ENCODE peak calls at places on chromosomes 12 and 14, in eight cellular contexts. X is mucosa of descending colon; U is BE2C; Q is Jurkat, Clone E6-1; O is fibroblast of lung; R is fibroblast of the aortic adventitia; E is hepatocyte; W is left ventricle myocardium inferior. P is an unnamed sample.

GRCh38 chr14:54867011-54867410 is 35.6 kb downstream of the GCH1 start:
- DNase-seq in X (no peak), U (peak), Q (no peak), O (no peak), R (peak), E (no peak), W (no peak), P (peak)

GRCh38 chr12:56987551-56988053 is 18.7 kb downstream of the ZBTB39 start:
- DNase-seq in X (peak), U (peak), Q (peak), O (peak), R (peak), E (peak), W (peak), P (peak)

GRCh38 chr12:80230068-80230467 is 130.7 kb downstream of the OTOGL start:
- DNase-seq in X (no peak), U (no peak), Q (no peak), O (peak), R (no peak), E (no peak), W (no peak), P (no peak)

GRCh38 chr14:64220466-64220865 is 73.7 kb downstream of the ESR2 start:
- DNase-seq in X (no peak), U (peak), Q (no peak), O (no peak), R (no peak), E (peak), W (peak), P (no peak)

GRCh38 chr12:105738036-105738435 is 400.7 kb downstream of the NUAK1 start:
- DNase-seq in X (no peak), U (no peak), Q (no peak), O (peak), R (no peak), E (no peak), W (peak), P (no peak)

GRCh38 chr14:89242871-89243270 is 174.2 kb downstream of the FOXN3 start:
- DNase-seq in X (no peak), U (no peak), Q (no peak), O (no peak), R (peak), E (no peak), W (no peak), P (no peak)

GRCh38 chr14:102557434-102558226 is 34.8 kb upstream of the RCOR1 start:
- DNase-seq in X (no peak), U (no peak), Q (no peak), O (no peak), R (no peak), E (no peak), W (no peak), P (no peak)

GRCh38 chr14:96189288-96189711 is 15.3 kb upstream of the BDKRB2 start:
- DNase-seq in X (no peak), U (no peak), Q (no peak), O (peak), R (peak), E (no peak), W (no peak), P (peak)

GRCh38 chr12:104653730-104654328 is 197.1 kb downstream of the CHST11 start:
- DNase-seq in X (no peak), U (no peak), Q (peak), O (no peak), R (no peak), E (no peak), W (no peak), P (no peak)

GRCh38 chr14:29217813-29218450 is 451.3 kb downstream of the FOXG1 start:
- DNase-seq in X (no peak), U (no peak), Q (no peak), O (no peak), R (no peak), E (no peak), W (no peak), P (peak)

GRCh38 chr14:65098586-65098985 is 3.7 kb downstream of the MAX start:
- DNase-seq in X (no peak), U (no peak), Q (peak), O (peak), R (peak), E (no peak), W (no peak), P (peak)

GRCh38 chr12:11653215-11653753 is 3.8 kb downstream of the ETV6 start:
- DNase-seq in X (no peak), U (no peak), Q (no peak), O (peak), R (no peak), E (no peak), W (no peak), P (peak)

GRCh38 chr14:44960146-44960545 is 1.6 kb downstream of the KLHL28 start:
- DNase-seq in X (no peak), U (no peak), Q (no peak), O (peak), R (peak), E (no peak), W (no peak), P (peak)
- H3K4me3 ChIP-seq in X (no peak), U (peak), Q (peak), O (peak), R (peak), E (peak), W (peak), P (peak)

DNA sequence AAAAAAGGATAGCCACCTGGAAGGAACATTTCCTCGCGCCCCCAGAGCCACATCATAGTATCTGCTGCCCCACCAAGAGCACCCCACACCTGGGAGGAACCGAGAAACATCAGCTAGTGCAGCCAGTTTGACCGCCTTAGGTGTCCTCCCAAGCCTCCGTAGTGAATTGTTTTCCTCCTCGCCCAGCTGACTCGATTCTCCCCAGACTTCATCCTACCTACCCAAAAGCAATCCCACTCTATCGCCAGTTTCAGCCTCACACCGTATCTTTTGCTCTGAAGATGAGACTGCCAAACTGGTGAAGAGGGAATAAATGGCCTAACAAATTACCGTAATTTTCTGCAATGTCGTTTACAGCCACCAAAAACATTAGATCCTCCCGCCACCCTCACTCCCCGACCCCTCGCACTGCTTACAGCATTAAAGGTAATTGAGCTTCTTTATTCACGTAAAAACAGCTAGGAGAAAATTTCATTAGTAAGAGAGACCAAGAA is 1.2 kb upstream of the SLC11A2 start:
- DNase-seq in X (no peak), U (no peak), Q (no peak), O (no peak), R (no peak), E (no peak), W (no peak), P (no peak)
- H3K4me3 ChIP-seq in X (no peak), U (no peak), Q (no peak), O (no peak), R (no peak), E (no peak), W (no peak), P (no peak)

DNA sequence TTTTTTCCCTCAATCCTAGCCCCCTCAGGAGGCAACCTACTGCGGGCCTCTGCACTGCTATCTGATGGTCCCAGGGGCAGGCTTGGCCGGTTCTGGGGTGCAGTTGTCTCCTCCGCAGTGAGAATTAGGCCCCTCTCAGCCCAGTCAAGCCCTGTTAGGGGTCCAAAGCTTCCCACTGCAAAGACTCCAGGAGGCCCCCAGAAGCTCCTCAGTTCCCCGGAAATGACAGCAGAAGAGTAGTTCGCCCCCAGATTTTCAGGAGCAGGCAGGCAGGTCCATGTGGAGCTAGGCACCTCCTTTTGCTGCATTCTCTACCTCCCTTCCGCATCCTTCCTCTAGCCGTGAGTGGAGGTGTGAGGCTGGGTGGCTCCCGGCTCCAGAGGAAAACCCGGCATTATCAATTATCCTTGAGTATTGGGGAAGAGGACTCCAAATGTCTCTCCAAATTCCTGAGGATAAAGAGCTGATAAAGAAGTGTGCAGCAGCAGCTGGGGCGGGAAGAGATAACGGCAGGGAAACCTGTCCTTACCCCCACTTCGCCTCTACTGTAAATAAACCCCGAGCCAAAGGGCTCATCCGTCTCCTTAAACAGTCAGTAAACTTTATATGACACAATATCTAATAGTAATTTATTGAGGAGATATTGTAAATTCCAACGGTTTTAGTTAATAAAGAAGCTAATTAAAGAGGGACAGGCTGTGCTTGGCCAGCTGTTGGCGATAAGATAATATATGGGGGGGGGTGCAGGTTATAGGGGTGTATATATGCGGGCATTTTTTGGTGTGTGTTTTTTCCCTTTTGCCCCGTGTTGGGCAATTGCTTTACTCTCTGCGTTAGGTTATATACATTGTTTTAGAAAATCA is 641 bp upstream of the HOXC12 start:
- DNase-seq in X (no peak), U (no peak), Q (no peak), O (no peak), R (no peak), E (no peak), W (no peak), P (no peak)
- H3K4me3 ChIP-seq in X (no peak), U (no peak), Q (no peak), O (no peak), R (no peak), E (no peak), W (no peak), P (no peak)

DNA sequence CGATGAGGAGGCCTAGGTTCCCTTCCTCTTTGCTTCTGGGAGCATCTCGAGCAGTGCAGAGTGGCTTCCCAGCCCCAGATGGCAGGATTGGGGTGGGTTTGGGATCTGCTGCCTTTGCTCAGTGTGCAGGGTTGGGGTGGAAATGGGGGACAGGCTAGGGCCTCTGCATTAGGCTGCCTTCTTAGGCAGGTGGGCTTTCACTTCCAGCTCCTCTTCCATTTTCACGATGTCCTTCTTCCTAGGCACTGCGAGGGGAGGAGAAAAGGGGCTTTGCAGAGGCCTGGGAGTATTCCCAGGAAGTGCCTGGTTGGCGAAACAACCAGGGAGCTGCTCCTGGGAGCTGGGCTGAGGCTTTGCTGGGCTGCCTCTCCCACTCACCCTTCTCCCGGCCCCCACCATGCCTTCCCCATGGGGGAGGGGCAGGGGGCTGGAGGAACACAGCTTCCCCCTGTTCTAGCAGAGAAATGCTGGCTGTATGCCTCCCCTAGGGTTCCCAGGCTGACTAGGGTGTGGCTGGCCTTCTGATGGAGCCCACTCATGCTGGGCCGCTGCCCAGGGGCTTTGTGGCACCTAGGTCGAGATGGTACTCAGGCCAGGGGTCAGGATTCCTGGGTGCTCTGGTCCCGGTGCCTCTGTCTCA is 2.4 kb downstream of the NR4A1 start:
- DNase-seq in X (no peak), U (no peak), Q (no peak), O (no peak), R (peak), E (peak), W (no peak), P (no peak)
- H3K4me3 ChIP-seq in X (no peak), U (no peak), Q (no peak), O (peak), R (peak), E (no peak), W (peak), P (no peak)

GRCh38 chr14:52949249-52949648 is 1.6 kb downstream of the FERMT2 start:
- DNase-seq in X (no peak), U (no peak), Q (no peak), O (no peak), R (no peak), E (no peak), W (no peak), P (no peak)
- H3K4me3 ChIP-seq in X (no peak), U (peak), Q (no peak), O (peak), R (peak), E (peak), W (peak), P (peak)

GRCh38 chr12:91210144-91210543 is 27.5 kb upstream of the DCN start:
- DNase-seq in X (no peak), U (no peak), Q (no peak), O (no peak), R (no peak), E (no peak), W (no peak), P (no peak)
- H3K4me3 ChIP-seq in X (no peak), U (no peak), Q (no peak), O (no peak), R (no peak), E (no peak), W (no peak), P (no peak)

GRCh38 chr12:132955933-132956725 is at the start of gene ZNF605:
- DNase-seq in X (peak), U (peak), Q (peak), O (peak), R (peak), E (peak), W (peak), P (peak)

GRCh38 chr12:132953771-132954170 is 2.3 kb downstream of the ZNF605 start:
- DNase-seq in X (no peak), U (no peak), Q (no peak), O (no peak), R (no peak), E (no peak), W (no peak), P (no peak)

GRCh38 chr12:132955094-132955932 is 793 bp downstream of the ZNF605 start:
- DNase-seq in X (peak), U (peak), Q (no peak), O (peak), R (peak), E (peak), W (peak), P (peak)

GRCh38 chr12:132953163-132953425 is 3.0 kb downstream of the ZNF605 start:
- DNase-seq in X (no peak), U (no peak), Q (no peak), O (no peak), R (no peak), E (no peak), W (no peak), P (no peak)

DNA sequence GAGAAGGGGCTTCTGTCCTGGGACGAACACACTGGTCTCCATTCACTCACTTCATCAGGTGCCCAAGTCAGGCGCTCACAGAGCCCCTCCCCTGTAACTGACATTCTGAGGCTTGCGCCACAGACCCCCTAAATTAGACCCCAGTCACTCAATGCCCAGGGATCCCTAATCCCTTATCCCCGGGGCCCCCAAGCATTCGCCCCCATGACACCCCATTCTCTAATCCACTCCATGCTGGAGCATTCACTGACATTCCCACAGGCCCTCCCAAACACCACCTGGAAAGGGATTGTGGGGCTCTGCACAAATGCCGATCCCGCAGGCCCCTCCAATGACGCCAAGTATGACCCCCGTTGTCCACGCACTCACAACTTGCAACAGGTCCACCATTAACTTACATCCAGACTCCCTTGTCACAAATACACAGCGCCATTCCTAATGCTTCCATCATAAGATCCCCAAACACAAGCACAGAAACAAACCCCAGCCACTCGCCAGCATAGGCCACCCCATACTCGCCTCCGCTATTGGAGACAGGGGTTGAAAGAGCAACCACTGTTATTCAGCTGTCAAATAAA is 1.5 kb downstream of the ZNF605 start:
- DNase-seq in X (no peak), U (no peak), Q (no peak), O (peak), R (no peak), E (no peak), W (no peak), P (no peak)
- H3K4me3 ChIP-seq in X (no peak), U (peak), Q (no peak), O (peak), R (peak), E (peak), W (peak), P (peak)

GRCh38 chr12:53984901-53985357 is at the start of gene HOXC10:
- DNase-seq in X (peak), U (peak), Q (peak), O (peak), R (peak), E (peak), W (peak), P (peak)
- H3K4me3 ChIP-seq in X (no peak), U (peak), Q (peak), O (no peak), R (peak), E (no peak), W (peak), P (peak)

P was measured in adipocyte.